ENCODE peak calls at places on chromosomes 13 and 19, in seven cellular contexts. E is tibial nerve; R is foreskin fibroblast; T is IMR-90; J is spleen; B is fibroblast of lung; O is CD4-positive, alpha-beta T cell. Z is an unnamed sample.

GRCh38 chr13:20127563-20128458 is 33.0 kb downstream of the GJA3 start:
- DNase-seq in E (peak), T (peak), B (peak), J (peak), O (no peak), R (peak), Z (peak)

GRCh38 chr19:54191671-54192453 is 754 bp downstream of the TSEN34 start:
- DNase-seq in B (peak), R (no peak), O (no peak), E (no peak), T (peak), J (peak), Z (no peak)

GRCh38 chr13:114035186-114035582 is 61.3 kb upstream of the C13orf46 start:
- DNase-seq in E (no peak), R (no peak), T (no peak), B (no peak), O (no peak), J (no peak), Z (no peak)

GRCh38 chr13:102195566-102196462 is 206.0 kb downstream of the FGF14 start:
- DNase-seq in E (no peak), T (peak), R (peak), O (no peak), B (peak), J (no peak), Z (no peak)

GRCh38 chr19:30419581-30420180 is 47.5 kb downstream of the ZNF536 start:
- DNase-seq in B (no peak), T (no peak), E (no peak), J (no peak), R (peak), O (no peak), Z (no peak)

GRCh38 chr13:43360911-43361605 is 337.7 kb downstream of the DNAJC15 start:
- DNase-seq in T (peak), B (peak), J (no peak), R (no peak), E (no peak), O (no peak), Z (no peak)

GRCh38 chr13:75365724-75366173 is 116.2 kb downstream of the TBC1D4 start:
- DNase-seq in O (no peak), E (no peak), J (no peak), B (peak), R (peak), T (peak), Z (no peak)

GRCh38 chr19:34480971-34481821 is at the start of gene WTIP:
- DNase-seq in B (peak), J (no peak), R (peak), O (no peak), T (peak), E (peak), Z (no peak)

GRCh38 chr13:60454425-60454824 is 57.4 kb downstream of the TDRD3 start:
- DNase-seq in J (no peak), O (no peak), E (no peak), R (no peak), T (no peak), B (no peak), Z (no peak)

GRCh38 chr13:113591750-113592149 is 7.2 kb downstream of the TFDP1 start:
- DNase-seq in R (no peak), O (no peak), B (no peak), J (peak), E (no peak), T (no peak), Z (no peak)

DNA sequence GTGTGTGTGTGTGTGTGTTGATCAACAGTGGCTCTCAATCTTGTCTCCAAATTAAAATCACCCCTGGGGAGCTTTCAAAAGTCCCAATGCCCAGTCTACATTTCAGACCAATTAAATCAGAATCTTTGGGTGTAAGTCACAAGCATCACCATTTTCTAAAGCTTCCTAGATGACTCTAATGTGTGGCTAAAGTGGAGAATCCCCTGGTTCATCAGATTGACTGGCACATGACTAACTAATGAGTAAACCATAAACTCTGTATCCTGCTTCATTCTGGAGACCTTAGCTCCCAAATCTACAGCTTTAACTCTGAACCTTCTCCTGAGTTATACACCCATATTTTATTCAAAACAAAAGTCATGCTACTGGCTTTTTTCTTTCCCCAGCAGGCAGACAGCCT is 131.3 kb downstream of the SUCLA2 start:
- DNase-seq in R (no peak), E (no peak), J (no peak), T (no peak), O (no peak), B (no peak), Z (no peak)
- TF ChIP-seq CTCF in R (no peak), E (no peak), J (no peak), T (no peak), O (no peak), B (no peak), Z (no peak)

GRCh38 chr19:2077398-2077797 is 18.7 kb downstream of the MOB3A start:
- DNase-seq in J (no peak), B (no peak), E (no peak), T (no peak), O (no peak), R (no peak), Z (no peak)
- TF ChIP-seq CTCF in J (no peak), B (no peak), E (no peak), T (no peak), O (no peak), R (no peak), Z (no peak)

GRCh38 chr19:13847033-13847899 is 29.7 kb upstream of the NANOS3 start:
- DNase-seq in R (peak), B (peak), O (peak), T (peak), J (peak), E (peak), Z (peak)
- TF ChIP-seq CTCF in R (no peak), B (no peak), O (peak), T (peak), J (peak), E (peak), Z (no peak)

GRCh38 chr19:50602935-50603334 is 34.7 kb upstream of the LRRC4B start:
- DNase-seq in J (no peak), E (no peak), B (no peak), R (no peak), T (no peak), O (no peak), Z (no peak)

GRCh38 chr19:50602496-50602895 is 34.3 kb upstream of the LRRC4B start:
- DNase-seq in J (no peak), O (no peak), B (no peak), T (no peak), E (no peak), R (no peak), Z (no peak)

GRCh38 chr19:50607388-50607787 is 32.3 kb downstream of the SYT3 start:
- DNase-seq in R (no peak), E (no peak), T (no peak), O (no peak), J (peak), B (no peak), Z (no peak)

GRCh38 chr19:50607874-50608785 is 31.6 kb downstream of the SYT3 start:
- DNase-seq in E (peak), O (peak), J (peak), T (peak), B (peak), R (peak), Z (peak)
- TF ChIP-seq CTCF in E (peak), O (no peak), J (peak), T (peak), B (peak), R (no peak), Z (no peak)

DNA sequence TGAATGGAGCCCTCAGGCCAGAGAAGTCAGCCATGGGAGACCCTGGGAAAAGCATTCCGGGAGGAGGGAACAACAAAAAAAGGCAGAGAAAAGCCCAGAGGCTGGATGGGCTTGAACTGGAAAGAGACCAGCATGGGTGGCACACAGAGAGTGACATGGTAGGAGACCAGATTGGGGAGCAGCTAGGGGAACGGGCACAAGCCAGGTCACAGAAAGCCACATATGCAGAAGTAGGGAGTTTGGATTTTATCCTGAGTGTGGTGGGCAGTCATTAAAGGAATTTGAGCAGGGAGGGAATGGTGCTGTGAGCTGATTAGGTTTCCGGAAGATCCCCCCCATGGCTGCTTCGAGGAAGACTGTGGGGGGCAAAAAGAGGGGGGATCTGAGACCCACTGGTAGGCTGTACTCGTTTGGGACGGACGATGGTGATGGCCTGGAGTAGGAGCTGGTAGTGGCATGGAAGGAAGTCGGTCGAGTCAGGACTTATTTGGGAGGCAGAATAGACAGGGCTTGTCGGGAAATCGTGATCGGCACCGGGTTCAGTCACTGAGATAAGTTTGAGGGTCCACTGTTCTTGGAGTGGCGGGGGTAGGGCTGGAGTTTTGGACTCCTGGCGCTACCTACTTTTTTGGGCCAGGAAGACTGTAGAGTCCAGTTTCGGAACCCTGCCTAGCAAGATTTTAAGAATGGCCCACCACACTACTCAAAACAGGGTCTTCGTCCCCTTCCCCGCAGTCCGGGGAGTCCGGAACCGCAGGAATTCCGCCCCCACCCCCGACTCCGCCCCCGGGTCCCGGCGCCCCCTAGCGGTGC is 949 bp downstream of the SERTAD1 start:
- DNase-seq in B (peak), E (no peak), J (peak), O (no peak), R (peak), T (peak), Z (no peak)
- TF ChIP-seq CTCF in B (no peak), E (no peak), J (no peak), O (no peak), R (no peak), T (no peak), Z (no peak)

Z was measured in activated B cell treated with CpG ODN at 0.5 μM for 24 hours.